ENCODE peak calls at places on chromosomes 5 and 9, in four cellular contexts. L is HCT116, P is A549, B is GM12878. V is an unnamed sample.

GRCh38 chr9:41229408-41230401 is 40.6 kb upstream of the ZNG1F start:
- DNase-seq in L (no peak), B (peak), P (no peak), V (no peak)

GRCh38 chr9:85192750-85193149 is 523.2 kb downstream of the NTRK2 start:
- DNase-seq in P (no peak), B (no peak), L (no peak), V (no peak)

GRCh38 chr5:172303090-172303995 is 19.8 kb upstream of the UBTD2 start:
- DNase-seq in L (peak), P (no peak), B (no peak), V (no peak)

GRCh38 chr9:91090132-91090410 is 271.6 kb downstream of the AUH start:
- DNase-seq in B (no peak), L (no peak), P (no peak), V (no peak)

GRCh38 chr9:22175972-22176545 is 167.0 kb upstream of the CDKN2B start:
- DNase-seq in L (no peak), B (no peak), P (no peak), V (no peak)

GRCh38 chr5:115450741-115451140 is 93.8 kb downstream of the FEM1C start:
- DNase-seq in B (no peak), P (no peak), L (no peak), V (no peak)

GRCh38 chr5:138275895-138276294 is 1.5 kb upstream of the GFRA3 start:
- DNase-seq in P (no peak), B (no peak), L (no peak), V (no peak)

GRCh38 chr9:33234511-33235467 is 5.2 kb upstream of the SPINK4 start:
- DNase-seq in P (peak), L (no peak), B (no peak), V (no peak)

GRCh38 chr5:94304146-94304545 is 314.3 kb downstream of the KIAA0825 start:
- DNase-seq in P (no peak), L (no peak), B (no peak), V (no peak)

GRCh38 chr5:116297296-116297814 is 212.5 kb downstream of the COMMD10 start:
- DNase-seq in B (no peak), L (no peak), P (no peak), V (no peak)

GRCh38 chr5:132688536-132689409 is 15.0 kb downstream of the IL4 start:
- DNase-seq in P (no peak), L (no peak), B (no peak), V (no peak)

GRCh38 chr9:16262467-16263261 is 607.8 kb downstream of the BNC2 start:
- DNase-seq in B (no peak), P (no peak), L (no peak), V (no peak)

GRCh38 chr5:73764586-73764985 is 138.6 kb downstream of the ARHGEF28 start:
- DNase-seq in L (no peak), B (no peak), P (peak), V (no peak)

GRCh38 chr9:120441446-120442279 is 138.3 kb downstream of the CDK5RAP2 start:
- DNase-seq in P (no peak), B (no peak), L (no peak), V (no peak)

GRCh38 chr5:147547730-147548129 is 37.9 kb upstream of the DPYSL3 start:
- DNase-seq in L (no peak), P (no peak), B (no peak), V (no peak)

GRCh38 chr9:128104171-128104618 is 23.3 kb downstream of the PTGES2 start:
- DNase-seq in P (no peak), B (no peak), L (no peak), V (no peak)

GRCh38 chr9:75265525-75265972 is 177.2 kb downstream of the OSTF1 start:
- DNase-seq in L (peak), P (peak), B (no peak), V (peak)

GRCh38 chr5:77645158-77645994 is 6.9 kb upstream of the OTP start:
- DNase-seq in P (peak), L (peak), B (no peak), V (no peak)

GRCh38 chr9:80874276-80874675 is 815.1 kb downstream of the TLE1 start:
- DNase-seq in L (no peak), P (no peak), B (no peak), V (no peak)

GRCh38 chr5:157076558-157076957 is 17.6 kb upstream of the HAVCR1 start:
- DNase-seq in B (no peak), P (no peak), L (no peak), V (no peak)

GRCh38 chr9:130923611-130924447 is 15.2 kb downstream of the FIBCD1 start:
- DNase-seq in P (no peak), B (no peak), L (no peak), V (no peak)

GRCh38 chr9:134410078-134410834 is 84.0 kb downstream of the RXRA start:
- DNase-seq in L (no peak), P (no peak), B (no peak), V (peak)

GRCh38 chr9:111728143-111728542 is 66.6 kb downstream of the SHOC1 start:
- DNase-seq in L (peak), P (no peak), B (no peak), V (no peak)

GRCh38 chr5:174311121-174311520 is 265.6 kb downstream of the NSG2 start:
- DNase-seq in L (no peak), P (no peak), B (no peak), V (no peak)

GRCh38 chr5:174312641-174313040 is 267.1 kb downstream of the NSG2 start:
- DNase-seq in P (no peak), L (no peak), B (no peak), V (no peak)

GRCh38 chr5:174310243-174310642 is 264.7 kb downstream of the NSG2 start:
- DNase-seq in L (no peak), B (no peak), P (no peak), V (no peak)

GRCh38 chr5:174312270-174312617 is 266.7 kb downstream of the NSG2 start:
- DNase-seq in P (no peak), B (no peak), L (no peak), V (no peak)

GRCh38 chr5:174311531-174312269 is 266.2 kb downstream of the NSG2 start:
- DNase-seq in L (no peak), B (no peak), P (peak), V (peak)
- TF ChIP-seq REST in L (no peak), B (no peak), P (no peak), V (no peak)

GRCh38 chr5:37495210-37495609 is 116.1 kb downstream of the WDR70 start:
- DNase-seq in L (no peak), B (no peak), P (no peak), V (no peak)
- TF ChIP-seq CTCF in L (no peak), B (peak), P (peak), V (no peak)

DNA sequence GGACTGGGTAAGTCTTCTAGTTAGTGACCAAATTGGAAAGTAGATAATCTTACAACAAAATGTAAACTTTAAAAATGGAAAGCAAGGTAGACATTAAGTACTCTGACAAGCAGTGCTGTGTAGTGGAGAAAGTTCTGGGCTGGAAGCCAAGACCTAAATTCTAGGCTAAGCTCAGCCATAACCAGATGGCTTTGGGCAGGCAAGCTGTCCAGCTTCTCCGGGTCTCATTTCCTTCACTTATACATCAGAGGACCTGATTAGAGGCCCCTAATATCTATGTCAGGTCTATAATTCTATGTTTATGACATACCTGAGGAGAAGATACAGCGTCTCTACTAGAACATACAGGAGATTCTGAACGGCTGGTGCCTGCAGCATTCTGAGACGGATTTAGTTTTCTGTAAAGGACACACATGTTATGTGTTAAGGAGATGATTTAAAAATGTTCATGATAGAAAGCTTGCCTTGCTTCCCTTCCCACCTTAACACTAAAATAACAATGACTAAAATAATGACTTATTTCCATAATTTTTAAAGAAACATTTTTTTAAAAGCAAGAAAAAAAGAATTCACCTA is 61.2 kb downstream of the ELL2 start:
- DNase-seq in L (no peak), B (no peak), P (no peak), V (no peak)
- TF ChIP-seq REST in L (no peak), B (no peak), P (no peak), V (no peak)

GRCh38 chr5:491119-491855 is 33.0 kb downstream of the SLC9A3 start:
- DNase-seq in P (no peak), B (no peak), L (no peak), V (no peak)

GRCh38 chr5:488241-488640 is 36.0 kb downstream of the SLC9A3 start:
- DNase-seq in L (no peak), P (no peak), B (no peak), V (no peak)

GRCh38 chr5:490116-491094 is 33.8 kb downstream of the SLC9A3 start:
- DNase-seq in L (no peak), P (no peak), B (no peak), V (no peak)

GRCh38 chr5:489689-490080 is 34.6 kb downstream of the SLC9A3 start:
- DNase-seq in P (no peak), L (no peak), B (no peak), V (no peak)

GRCh38 chr5:488744-489688 is 35.2 kb downstream of the SLC9A3 start:
- DNase-seq in L (no peak), B (no peak), P (no peak), V (no peak)
- TF ChIP-seq CTCF in L (no peak), B (no peak), P (no peak), V (no peak)

GRCh38 chr9:93008457-93008856 is 50.0 kb upstream of the SUSD3 start:
- DNase-seq in P (no peak), L (no peak), B (no peak), V (no peak)

GRCh38 chr9:93010056-93010455 is 48.4 kb upstream of the SUSD3 start:
- DNase-seq in P (no peak), L (no peak), B (no peak), V (no peak)

GRCh38 chr9:93011114-93011513 is 47.4 kb upstream of the SUSD3 start:
- DNase-seq in B (no peak), L (no peak), P (no peak), V (no peak)

GRCh38 chr9:93009337-93010015 is 49.0 kb upstream of the SUSD3 start:
- DNase-seq in L (no peak), P (no peak), B (no peak), V (no peak)

DNA sequence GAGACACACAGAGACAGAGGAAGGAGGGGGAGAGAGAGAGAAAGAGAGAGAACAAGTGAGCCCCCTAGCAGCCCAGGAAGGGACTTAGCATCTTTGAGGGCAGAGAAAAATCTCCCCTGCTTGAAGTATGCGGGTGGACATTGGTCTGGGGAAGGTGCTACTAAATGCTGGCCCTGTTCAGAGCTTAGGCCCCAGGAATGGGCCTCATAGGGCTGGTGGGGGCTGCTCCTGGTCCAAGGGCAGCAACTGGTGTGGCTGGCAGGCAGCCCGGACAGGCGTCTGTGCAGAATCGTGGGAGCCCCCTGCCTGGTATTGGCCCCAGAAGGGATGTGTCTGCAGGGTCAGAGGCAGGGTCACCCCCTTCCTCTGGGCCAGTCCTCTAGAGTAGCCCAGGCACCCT is 47.8 kb upstream of the SUSD3 start:
- DNase-seq in L (no peak), P (no peak), B (no peak), V (no peak)
- TF ChIP-seq REST in L (no peak), P (no peak), B (no peak), V (no peak)

V was measured in HL-60.